ENCODE peak calls at places on chromosome 7, in six cellular contexts. One of them, this sample, is unnamed.

GRCh38 chr7:140640727-140641531 is at the start of gene DENND2A:
- DNase-seq in neural progenitor cell: peak; percentile 97
- DNase-seq in SK-N-SH: peak; percentile 99
- DNase-seq in HL-60: no peak
- DNase-seq in GM13977: peak; percentile 62
- DNase-seq in coronary artery: no peak
- DNase-seq in this sample: no peak

GRCh38 chr7:36370046-36370445 is 19.6 kb upstream of the ANLN start:
- DNase-seq in SK-N-SH: no peak
- DNase-seq in neural progenitor cell: no peak
- DNase-seq in GM13977: no peak
- DNase-seq in coronary artery: no peak
- DNase-seq in HL-60: no peak
- DNase-seq in this sample: no peak

GRCh38 chr7:41819645-41820044 is 116.8 kb upstream of the INHBA start:
- DNase-seq in neural progenitor cell: no peak
- DNase-seq in HL-60: no peak
- DNase-seq in GM13977: no peak
- DNase-seq in SK-N-SH: no peak
- DNase-seq in coronary artery: no peak
- DNase-seq in this sample: no peak

GRCh38 chr7:151719895-151720238 is 157.0 kb downstream of the PRKAG2 start:
- DNase-seq in HL-60: no peak
- DNase-seq in coronary artery: no peak
- DNase-seq in GM13977: no peak
- DNase-seq in SK-N-SH: peak; percentile 52
- DNase-seq in neural progenitor cell: no peak
- DNase-seq in this sample: no peak

GRCh38 chr7:105800442-105800841 is 76.0 kb downstream of the ATXN7L1 start:
- DNase-seq in SK-N-SH: no peak
- DNase-seq in coronary artery: no peak
- DNase-seq in neural progenitor cell: no peak
- DNase-seq in GM13977: no peak
- DNase-seq in HL-60: no peak
- DNase-seq in this sample: no peak

GRCh38 chr7:76047305-76047810 is 442 bp downstream of the STYXL1 start:
- DNase-seq in GM13977: peak; percentile 52
- DNase-seq in HL-60: peak; percentile 45
- DNase-seq in neural progenitor cell: no peak
- DNase-seq in coronary artery: no peak
- DNase-seq in SK-N-SH: no peak
- DNase-seq in this sample: no peak

GRCh38 chr7:111980721-111981120 is 225.5 kb downstream of the DOCK4 start:
- DNase-seq in GM13977: no peak
- DNase-seq in coronary artery: no peak
- DNase-seq in neural progenitor cell: no peak
- DNase-seq in SK-N-SH: no peak
- DNase-seq in HL-60: no peak
- DNase-seq in this sample: no peak

GRCh38 chr7:147071536-147071935 is 954.9 kb downstream of the CNTNAP2 start:
- DNase-seq in HL-60: no peak
- DNase-seq in neural progenitor cell: no peak
- DNase-seq in GM13977: no peak
- DNase-seq in SK-N-SH: no peak
- DNase-seq in coronary artery: no peak
- DNase-seq in this sample: no peak

GRCh38 chr7:98990356-98990755 is 112.0 kb downstream of the TRRAP start:
- DNase-seq in neural progenitor cell: no peak
- DNase-seq in coronary artery: no peak
- DNase-seq in GM13977: no peak
- DNase-seq in HL-60: no peak
- DNase-seq in SK-N-SH: no peak
- DNase-seq in this sample: no peak

GRCh38 chr7:93622036-93622714 is 47.7 kb upstream of the CALCR start:
- DNase-seq in GM13977: no peak
- DNase-seq in neural progenitor cell: peak; percentile 57
- DNase-seq in HL-60: no peak
- DNase-seq in SK-N-SH: peak; percentile 32
- DNase-seq in coronary artery: no peak
- DNase-seq in this sample: no peak

GRCh38 chr7:127018889-127019288 is 233.9 kb downstream of the GRM8 start:
- DNase-seq in SK-N-SH: no peak
- DNase-seq in coronary artery: no peak
- DNase-seq in HL-60: no peak
- DNase-seq in GM13977: no peak
- DNase-seq in neural progenitor cell: no peak
- DNase-seq in this sample: no peak

GRCh38 chr7:134140889-134141867 is 14.0 kb downstream of the LRGUK start:
- DNase-seq in HL-60: peak; percentile 41
- DNase-seq in coronary artery: no peak
- DNase-seq in SK-N-SH: peak; percentile 86
- DNase-seq in GM13977: peak; percentile 72
- DNase-seq in neural progenitor cell: peak; percentile 71
- DNase-seq in this sample: peak; percentile 68

GRCh38 chr7:118080947-118081346 is 103.0 kb upstream of the LSM8 start:
- DNase-seq in GM13977: peak; percentile 13
- DNase-seq in SK-N-SH: no peak
- DNase-seq in coronary artery: no peak
- DNase-seq in HL-60: no peak
- DNase-seq in neural progenitor cell: no peak
- DNase-seq in this sample: no peak

GRCh38 chr7:121005996-121006565 is 17.6 kb downstream of the CPED1 start:
- DNase-seq in coronary artery: no peak
- DNase-seq in neural progenitor cell: no peak
- DNase-seq in SK-N-SH: no peak
- DNase-seq in HL-60: no peak
- DNase-seq in GM13977: no peak
- DNase-seq in this sample: no peak

GRCh38 chr7:44368885-44369284 is 43.5 kb upstream of the CAMK2B start:
- DNase-seq in GM13977: no peak
- DNase-seq in neural progenitor cell: no peak
- DNase-seq in coronary artery: no peak
- DNase-seq in HL-60: no peak
- DNase-seq in SK-N-SH: no peak
- DNase-seq in this sample: no peak

GRCh38 chr7:102146989-102147388 is 139.7 kb upstream of the SH2B2 start:
- DNase-seq in SK-N-SH: no peak
- DNase-seq in coronary artery: no peak
- DNase-seq in GM13977: no peak
- DNase-seq in neural progenitor cell: no peak
- DNase-seq in HL-60: peak; percentile 60
- DNase-seq in this sample: peak; percentile 60

GRCh38 chr7:87416682-87417587 is 58.5 kb downstream of the ABCB4 start:
- DNase-seq in coronary artery: no peak
- DNase-seq in GM13977: peak; percentile 31
- DNase-seq in HL-60: peak; percentile 51
- DNase-seq in SK-N-SH: peak; percentile 48
- DNase-seq in neural progenitor cell: peak; percentile 76
- DNase-seq in this sample: no peak

GRCh38 chr7:101998904-101999236 is 181.4 kb downstream of the CUX1 start:
- DNase-seq in SK-N-SH: peak; percentile 84
- DNase-seq in coronary artery: no peak
- DNase-seq in neural progenitor cell: peak; percentile 44
- DNase-seq in HL-60: no peak
- DNase-seq in GM13977: no peak
- DNase-seq in this sample: no peak

GRCh38 chr7:127876393-127876792 is 154.8 kb downstream of the LRRC4 start:
- DNase-seq in HL-60: no peak
- DNase-seq in SK-N-SH: no peak
- DNase-seq in neural progenitor cell: no peak
- DNase-seq in GM13977: no peak
- DNase-seq in coronary artery: no peak
- DNase-seq in this sample: no peak

GRCh38 chr7:124662937-124663336 is 102.7 kb downstream of the GPR37 start:
- DNase-seq in HL-60: no peak
- DNase-seq in SK-N-SH: no peak
- DNase-seq in GM13977: no peak
- DNase-seq in neural progenitor cell: no peak
- DNase-seq in coronary artery: no peak
- DNase-seq in this sample: no peak

GRCh38 chr7:48337012-48337621 is 165.9 kb downstream of the ABCA13 start:
- DNase-seq in GM13977: peak; percentile 17
- DNase-seq in coronary artery: no peak
- DNase-seq in neural progenitor cell: peak; percentile 59
- DNase-seq in HL-60: peak; percentile 60
- DNase-seq in SK-N-SH: peak; percentile 14
- DNase-seq in this sample: no peak

GRCh38 chr7:142012825-142013506 is 17.3 kb downstream of the MGAM start:
- DNase-seq in neural progenitor cell: peak; percentile 25
- DNase-seq in SK-N-SH: no peak
- DNase-seq in GM13977: no peak
- DNase-seq in coronary artery: no peak
- DNase-seq in HL-60: peak; percentile 25
- DNase-seq in this sample: peak; percentile 51
- TF ChIP-seq CTCF in neural progenitor cell: peak; percentile 5
- TF ChIP-seq CTCF in SK-N-SH: peak; percentile 36
- TF ChIP-seq CTCF in GM13977: no peak
- TF ChIP-seq CTCF in coronary artery: no peak
- TF ChIP-seq CTCF in HL-60: no peak
- TF ChIP-seq CTCF in this sample: peak; percentile 27

GRCh38 chr7:34313289-34313688 is 344.7 kb upstream of the NPSR1 start:
- DNase-seq in HL-60: no peak
- DNase-seq in neural progenitor cell: no peak
- DNase-seq in coronary artery: no peak
- DNase-seq in SK-N-SH: no peak
- DNase-seq in GM13977: no peak
- DNase-seq in this sample: no peak

GRCh38 chr7:34309116-34309515 is 348.9 kb upstream of the NPSR1 start:
- DNase-seq in coronary artery: no peak
- DNase-seq in GM13977: no peak
- DNase-seq in HL-60: no peak
- DNase-seq in neural progenitor cell: no peak
- DNase-seq in SK-N-SH: no peak
- DNase-seq in this sample: no peak

GRCh38 chr7:34312624-34313023 is 345.4 kb upstream of the NPSR1 start:
- DNase-seq in coronary artery: no peak
- DNase-seq in neural progenitor cell: no peak
- DNase-seq in SK-N-SH: no peak
- DNase-seq in GM13977: no peak
- DNase-seq in HL-60: no peak
- DNase-seq in this sample: no peak

GRCh38 chr7:34309584-34309983 is 348.4 kb upstream of the NPSR1 start:
- DNase-seq in GM13977: no peak
- DNase-seq in neural progenitor cell: no peak
- DNase-seq in HL-60: no peak
- DNase-seq in SK-N-SH: no peak
- DNase-seq in coronary artery: no peak
- DNase-seq in this sample: no peak

DNA sequence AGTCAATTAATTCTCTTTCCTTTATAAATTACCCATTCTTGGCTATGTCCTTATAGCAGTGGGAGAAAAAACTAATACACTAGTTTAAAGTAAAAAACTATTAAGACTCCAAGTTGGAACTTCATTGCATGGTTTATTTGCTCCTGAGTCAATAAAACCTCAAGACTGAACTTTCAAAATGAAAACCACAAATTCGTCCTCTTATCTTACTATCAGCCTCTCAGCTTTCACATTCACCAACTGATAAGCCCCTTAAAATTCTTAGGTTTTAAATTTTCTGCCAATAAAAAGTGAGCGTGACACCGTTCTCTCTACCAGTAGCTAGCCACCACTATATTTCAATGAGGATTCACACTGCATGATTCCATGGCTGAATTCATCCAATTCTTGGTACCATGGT is 346.4 kb upstream of the NPSR1 start:
- DNase-seq in HL-60: no peak
- DNase-seq in neural progenitor cell: no peak
- DNase-seq in GM13977: no peak
- DNase-seq in SK-N-SH: no peak
- DNase-seq in coronary artery: no peak
- DNase-seq in this sample: no peak
- TF ChIP-seq CTCF in HL-60: no peak
- TF ChIP-seq CTCF in neural progenitor cell: no peak
- TF ChIP-seq CTCF in GM13977: no peak
- TF ChIP-seq CTCF in SK-N-SH: no peak
- TF ChIP-seq CTCF in coronary artery: no peak
- TF ChIP-seq CTCF in this sample: no peak

GRCh38 chr7:157473051-157473569 is 136.3 kb downstream of the DNAJB6 start:
- DNase-seq in SK-N-SH: no peak
- DNase-seq in HL-60: no peak
- DNase-seq in coronary artery: no peak
- DNase-seq in GM13977: no peak
- DNase-seq in neural progenitor cell: no peak
- DNase-seq in this sample: no peak

GRCh38 chr7:157475601-157476000 is 138.8 kb downstream of the DNAJB6 start:
- DNase-seq in coronary artery: no peak
- DNase-seq in neural progenitor cell: no peak
- DNase-seq in GM13977: no peak
- DNase-seq in SK-N-SH: no peak
- DNase-seq in HL-60: no peak
- DNase-seq in this sample: no peak

GRCh38 chr7:157475095-157475494 is 138.3 kb downstream of the DNAJB6 start:
- DNase-seq in neural progenitor cell: no peak
- DNase-seq in GM13977: no peak
- DNase-seq in coronary artery: peak; percentile 29
- DNase-seq in SK-N-SH: no peak
- DNase-seq in HL-60: no peak
- DNase-seq in this sample: no peak

GRCh38 chr7:157476201-157476600 is 139.4 kb downstream of the DNAJB6 start:
- DNase-seq in neural progenitor cell: no peak
- DNase-seq in coronary artery: peak; percentile 43
- DNase-seq in SK-N-SH: no peak
- DNase-seq in GM13977: no peak
- DNase-seq in HL-60: no peak
- DNase-seq in this sample: no peak

DNA sequence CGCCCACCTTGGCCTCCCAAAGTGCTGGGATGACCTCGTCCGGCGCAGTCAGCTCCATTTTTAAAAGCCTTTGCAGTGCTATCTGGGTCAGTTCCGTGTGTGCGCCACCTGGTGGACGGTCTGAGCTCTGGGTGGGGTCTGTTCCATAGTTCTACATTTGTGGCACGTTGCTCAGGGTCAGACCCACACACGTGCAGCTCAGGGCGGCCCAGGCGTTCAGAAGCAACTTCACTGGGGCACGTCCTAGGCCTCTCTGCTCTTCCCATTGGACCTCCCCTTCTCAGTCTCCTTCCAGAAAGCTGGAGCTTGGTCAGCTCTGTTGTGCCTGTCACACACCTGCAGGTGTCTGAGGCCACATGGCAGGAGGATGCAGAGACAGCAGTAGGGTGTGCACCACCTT is 137.9 kb downstream of the DNAJB6 start:
- DNase-seq in coronary artery: peak; percentile 46
- DNase-seq in neural progenitor cell: peak; percentile 39
- DNase-seq in HL-60: peak; percentile 20
- DNase-seq in GM13977: no peak
- DNase-seq in SK-N-SH: no peak
- DNase-seq in this sample: no peak
- TF ChIP-seq CTCF in coronary artery: no peak
- TF ChIP-seq CTCF in neural progenitor cell: peak; percentile 52
- TF ChIP-seq CTCF in HL-60: peak; percentile 24
- TF ChIP-seq CTCF in GM13977: peak; percentile 47
- TF ChIP-seq CTCF in SK-N-SH: peak; percentile 40
- TF ChIP-seq CTCF in this sample: no peak

DNA sequence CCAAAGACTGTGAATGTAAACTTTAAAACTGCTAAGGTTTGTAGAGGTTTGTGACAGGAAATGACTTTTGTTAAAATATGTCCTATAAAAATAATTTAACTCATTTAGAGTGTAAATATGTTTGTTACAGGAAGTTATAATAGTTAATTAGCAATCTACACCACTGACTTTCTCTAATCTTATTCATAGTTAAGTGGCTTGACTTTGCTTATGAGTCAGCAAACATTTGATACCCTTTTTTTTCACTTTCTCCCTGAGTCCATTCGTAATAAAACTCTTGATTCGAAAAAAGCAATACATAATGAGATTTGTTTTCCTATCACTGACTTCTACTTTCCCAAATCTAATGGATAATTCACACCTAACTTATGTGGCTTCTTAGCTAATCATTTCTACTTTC is 317.7 kb upstream of the SEMA3C start:
- DNase-seq in neural progenitor cell: no peak
- DNase-seq in SK-N-SH: no peak
- DNase-seq in GM13977: no peak
- DNase-seq in HL-60: no peak
- DNase-seq in coronary artery: no peak
- DNase-seq in this sample: no peak
- TF ChIP-seq CTCF in neural progenitor cell: no peak
- TF ChIP-seq CTCF in SK-N-SH: no peak
- TF ChIP-seq CTCF in GM13977: no peak
- TF ChIP-seq CTCF in HL-60: no peak
- TF ChIP-seq CTCF in coronary artery: no peak
- TF ChIP-seq CTCF in this sample: no peak